ENCODE peak calls at places on chromosomes 3 and 15, in seven cellular contexts. G is IMR-90, K is neuronal stem cell, R is H9, C is mesenchymal stem cell, Z is mesendoderm, I is H1. Q is an unnamed sample.

GRCh38 chr3:79534732-79535131 is 233.1 kb downstream of the ROBO1 start:
- DNase-seq in R (no peak), K (no peak), G (no peak), C (no peak), I (no peak), Z (peak), Q (no peak)

GRCh38 chr3:127746400-127747057 is 73.8 kb downstream of the ABTB1 start:
- DNase-seq in G (no peak), Z (peak), K (no peak), C (no peak), I (no peak), R (no peak), Q (peak)

GRCh38 chr15:52683585-52683984 is 4.4 kb upstream of the ATOSA start:
- DNase-seq in Z (no peak), K (no peak), G (no peak), R (no peak), C (no peak), I (no peak), Q (no peak)

GRCh38 chr3:161316006-161316689 is 55.2 kb downstream of the SPTSSB start:
- DNase-seq in Z (no peak), C (no peak), I (no peak), R (no peak), K (no peak), G (no peak), Q (peak)

GRCh38 chr15:82533801-82534200 is 6.5 kb downstream of the RPS17 start:
- DNase-seq in I (no peak), G (no peak), C (no peak), K (no peak), Z (no peak), R (peak), Q (no peak)

GRCh38 chr3:119937229-119937628 is 155.3 kb downstream of the NR1I2 start:
- DNase-seq in K (no peak), C (peak), I (no peak), Z (peak), R (no peak), G (peak), Q (no peak)

GRCh38 chr15:70316059-70316600 is 218.4 kb upstream of the TLE3 start:
- DNase-seq in C (no peak), G (peak), I (no peak), K (no peak), R (no peak), Z (no peak), Q (peak)

GRCh38 chr3:10475983-10476382 is 29.4 kb downstream of the ATP2B2 start:
- DNase-seq in Z (no peak), K (no peak), C (no peak), G (no peak), I (no peak), R (no peak), Q (no peak)

GRCh38 chr15:76904461-76905012 is 603 bp downstream of the SCAPER start:
- DNase-seq in K (peak), I (no peak), C (peak), R (peak), Z (peak), G (peak), Q (peak)

GRCh38 chr3:106276755-106277612 is 408.2 kb upstream of the CBLB start:
- DNase-seq in C (no peak), I (no peak), G (no peak), Z (peak), K (no peak), R (no peak), Q (no peak)

GRCh38 chr3:18559323-18559972 is 134.3 kb upstream of the SATB1 start:
- DNase-seq in G (no peak), R (peak), I (peak), C (peak), K (peak), Z (peak), Q (peak)

GRCh38 chr3:161349529-161350278 is 21.6 kb downstream of the SPTSSB start:
- DNase-seq in G (peak), I (no peak), Z (peak), K (no peak), C (peak), R (no peak), Q (no peak)

GRCh38 chr3:56131976-56132590 is 336.2 kb downstream of the ERC2 start:
- DNase-seq in R (no peak), K (no peak), I (no peak), C (peak), G (peak), Z (peak), Q (peak)

GRCh38 chr3:10015476-10015904 is 10.7 kb upstream of the FANCD2 start:
- DNase-seq in K (no peak), C (peak), G (peak), Z (no peak), R (no peak), I (no peak), Q (no peak)

GRCh38 chr3:29286841-29287240 is 6.0 kb downstream of the RBMS3 start:
- DNase-seq in C (no peak), I (no peak), Z (no peak), G (peak), K (no peak), R (no peak), Q (no peak)

GRCh38 chr3:188568750-188569149 is 414.8 kb downstream of the LPP start:
- DNase-seq in K (no peak), Z (no peak), C (no peak), R (no peak), G (peak), I (no peak), Q (no peak)

GRCh38 chr3:135125171-135125801 is 330.2 kb downstream of the EPHB1 start:
- DNase-seq in Z (peak), I (no peak), C (peak), K (peak), G (peak), R (no peak), Q (no peak)

GRCh38 chr3:184525337-184526157 is 36.0 kb upstream of the EPHB3 start:
- DNase-seq in K (peak), I (no peak), Z (peak), C (peak), R (peak), G (no peak), Q (no peak)

GRCh38 chr15:87365221-87365620 is 891.3 kb downstream of the NTRK3 start:
- DNase-seq in I (no peak), R (no peak), G (peak), C (peak), K (no peak), Z (peak), Q (no peak)

GRCh38 chr3:79247367-79248103 is 520.3 kb downstream of the ROBO1 start:
- DNase-seq in R (no peak), I (no peak), G (peak), Z (no peak), C (peak), K (no peak), Q (no peak)

GRCh38 chr3:121979734-121980449 is 42.2 kb downstream of the ILDR1 start:
- DNase-seq in Z (no peak), I (no peak), K (no peak), G (no peak), C (no peak), R (no peak), Q (no peak)

GRCh38 chr15:62307551-62307950 is 142.5 kb upstream of the C2CD4B start:
- DNase-seq in K (no peak), R (no peak), C (peak), Z (peak), G (peak), I (no peak), Q (peak)

GRCh38 chr15:58565620-58566019 is 133.8 kb downstream of the LIPC start:
- DNase-seq in K (no peak), G (no peak), Z (no peak), I (no peak), R (no peak), C (no peak), Q (no peak)
- H2AK5ac ChIP-seq in K (no peak), G (no peak), Z (no peak), I (no peak), R (no peak), C (no peak), Q (no peak)

GRCh38 chr15:101372960-101373525 is 78.0 kb upstream of the SNRPA1 start:
- DNase-seq in C (no peak), R (peak), I (no peak), Z (no peak), G (no peak), K (no peak), Q (no peak)
- H2AK5ac ChIP-seq in C (no peak), R (no peak), I (no peak), Z (no peak), G (no peak), K (no peak), Q (no peak)

GRCh38 chr3:110562621-110563020 is 509.0 kb upstream of the NECTIN3 start:
- DNase-seq in K (no peak), C (no peak), G (no peak), I (no peak), Z (no peak), R (no peak), Q (no peak)
- H2AK5ac ChIP-seq in K (no peak), C (no peak), G (no peak), I (no peak), Z (no peak), R (no peak), Q (no peak)

DNA sequence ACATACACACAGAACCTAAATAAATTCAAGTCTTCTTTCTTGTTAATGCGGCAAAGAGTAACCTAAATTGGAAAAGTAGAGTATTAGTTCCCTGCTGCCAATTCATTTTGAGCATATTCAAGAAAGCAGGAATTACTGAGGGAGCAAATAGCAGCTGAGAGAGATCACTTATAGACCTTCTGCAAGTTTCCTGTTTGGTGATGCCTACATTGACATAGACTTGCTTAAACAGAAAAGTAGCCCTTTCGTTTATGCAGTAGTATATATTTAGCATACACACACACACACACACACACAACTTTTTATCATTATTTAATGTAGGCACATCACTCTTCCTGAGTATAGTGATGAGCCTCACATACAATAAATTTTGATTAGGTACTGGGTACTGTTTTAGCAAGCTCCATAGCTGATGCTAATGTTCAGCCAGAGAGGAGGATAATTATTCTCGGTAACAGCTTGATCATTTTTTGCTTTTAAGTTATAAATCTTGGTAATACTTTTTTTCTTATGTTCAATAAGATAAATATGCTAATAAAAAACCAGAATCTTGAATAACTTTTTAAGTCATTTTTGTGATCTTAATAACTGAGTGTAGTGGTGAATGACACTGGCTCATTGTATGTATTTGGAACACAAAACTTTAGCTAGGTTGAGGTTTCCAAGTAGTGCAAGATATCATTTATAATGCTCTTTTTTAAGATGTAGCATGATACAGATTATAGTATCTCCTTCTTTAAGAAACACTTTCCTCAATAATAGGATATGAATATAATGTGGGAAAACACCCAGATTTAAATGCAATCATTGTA is 174.7 kb downstream of the MBNL1 start:
- DNase-seq in R (no peak), K (no peak), G (peak), Z (no peak), C (peak), I (no peak), Q (no peak)
- H2AK5ac ChIP-seq in R (no peak), K (no peak), G (no peak), Z (no peak), C (no peak), I (no peak), Q (no peak)

GRCh38 chr15:50107157-50107556 is 11.9 kb downstream of the ATP8B4 start:
- DNase-seq in G (no peak), Z (no peak), C (no peak), K (no peak), R (no peak), I (no peak), Q (no peak)
- H2AK5ac ChIP-seq in G (no peak), Z (no peak), C (no peak), K (no peak), R (no peak), I (no peak), Q (no peak)

Q was measured in trophoblast cell.